ENCODE peak calls at places on chromosomes 16 and 17, in nine cellular contexts. Q is colonic mucosa; Z is endothelial cell of umbilical vein; G is CD8-positive, alpha-beta T cell; T is PC-9; N is brain microvascular endothelial cell; H is adrenal gland; R is hepatocyte; L is CD8-positive, alpha-beta memory T cell. O is an unnamed sample.
A peak's percentile ranks its signal among the peaks of the same experiment; 100 is the strongest.

GRCh38 chr16:4032768-4033167 is 83.5 kb downstream of the ADCY9 start:
- DNase-seq in Q (peak; percentile 84), Z (peak; percentile 48), G (peak; percentile 58), T (no peak), N (no peak), H (no peak), R (no peak), L (peak; percentile 3), O (peak; percentile 76)

GRCh38 chr16:26863971-26864370 is 202.8 kb upstream of the C16orf82 start:
- DNase-seq in Q (no peak), Z (no peak), G (no peak), T (no peak), N (no peak), H (no peak), R (no peak), L (no peak), O (no peak)

GRCh38 chr17:27463235-27463677 is 7.0 kb downstream of the KSR1 start:
- DNase-seq in Q (no peak), Z (no peak), G (no peak), T (no peak), N (no peak), H (no peak), R (no peak), L (no peak), O (no peak)

GRCh38 chr16:27430923-27431484 is 29.0 kb downstream of the IL21R start:
- DNase-seq in Q (peak; percentile 15), Z (peak; percentile 17), G (peak; percentile 35), T (no peak), N (no peak), H (peak; percentile 18), R (no peak), L (no peak), O (no peak)

GRCh38 chr17:288802-289356 is 63.7 kb downstream of the RPH3AL start:
- DNase-seq in Q (no peak), Z (no peak), G (no peak), T (no peak), N (no peak), H (peak; percentile 39), R (no peak), L (no peak), O (no peak)

GRCh38 chr17:9336817-9337216 is 238.8 kb downstream of the STX8 start:
- DNase-seq in Q (no peak), Z (no peak), G (no peak), T (no peak), N (no peak), H (no peak), R (no peak), L (no peak), O (no peak)

GRCh38 chr17:4715071-4715749 is 4.8 kb downstream of the ARRB2 start:
- DNase-seq in Q (no peak), Z (no peak), G (peak; percentile 82), T (no peak), N (no peak), H (no peak), R (no peak), L (peak; percentile 69), O (no peak)

GRCh38 chr17:76943781-76944213 is 75.6 kb downstream of the MGAT5B start:
- DNase-seq in Q (no peak), Z (no peak), G (no peak), T (no peak), N (no peak), H (no peak), R (no peak), L (no peak), O (no peak)

GRCh38 chr16:80989801-80990200 is 16.9 kb downstream of the CMC2 start:
- DNase-seq in Q (no peak), Z (no peak), G (no peak), T (no peak), N (no peak), H (no peak), R (no peak), L (no peak), O (peak; percentile 21)

GRCh38 chr17:45841883-45842525 is 2.7 kb upstream of the SPPL2C start:
- DNase-seq in Q (no peak), Z (no peak), G (no peak), T (no peak), N (no peak), H (no peak), R (no peak), L (no peak), O (peak; percentile 77)

GRCh38 chr17:16027708-16028584 is 28.3 kb downstream of the TTC19 start:
- DNase-seq in Q (no peak), Z (peak; percentile 87), G (no peak), T (peak; percentile 45), N (peak; percentile 94), H (peak; percentile 74), R (peak; percentile 68), L (no peak), O (peak; percentile 96)

GRCh38 chr17:78779848-78780247 is 2.2 kb downstream of the CYTH1 start:
- DNase-seq in Q (peak; percentile 35), Z (no peak), G (peak; percentile 76), T (no peak), N (no peak), H (no peak), R (no peak), L (peak; percentile 77), O (peak; percentile 25)

GRCh38 chr17:78777886-78778285 is 4.2 kb downstream of the CYTH1 start:
- DNase-seq in Q (no peak), Z (no peak), G (no peak), T (no peak), N (no peak), H (no peak), R (no peak), L (no peak), O (no peak)

GRCh38 chr17:78781339-78782304 is at the start of gene CYTH1:
- DNase-seq in Q (peak; percentile 46), Z (peak; percentile 41), G (peak; percentile 71), T (peak; percentile 34), N (no peak), H (no peak), R (peak; percentile 68), L (peak; percentile 44), O (no peak)

GRCh38 chr17:78780852-78781338 is 1.2 kb downstream of the CYTH1 start:
- DNase-seq in Q (no peak), Z (no peak), G (no peak), T (no peak), N (no peak), H (no peak), R (no peak), L (no peak), O (no peak)

DNA sequence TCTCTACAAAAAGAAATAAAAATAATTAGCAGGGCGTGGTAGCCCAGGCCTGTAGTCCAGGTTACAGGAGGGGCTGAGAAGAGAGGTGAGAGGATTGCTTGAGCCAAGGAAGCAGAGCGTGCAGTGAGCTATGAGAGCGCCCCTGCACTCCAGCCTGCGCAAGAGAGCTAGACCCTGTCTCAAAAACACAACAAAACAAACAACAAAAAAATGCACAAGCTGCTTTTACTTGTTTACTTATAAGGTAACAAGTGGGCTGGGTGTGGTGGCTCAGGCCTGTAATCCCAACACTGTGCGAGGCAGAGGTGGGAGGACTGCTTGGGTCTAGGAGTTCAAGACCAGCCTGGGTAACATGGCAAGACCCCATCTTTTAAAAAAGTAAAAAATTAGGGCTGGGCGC is 1.7 kb downstream of the CYTH1 start:
- DNase-seq in Q (no peak), Z (no peak), G (no peak), T (no peak), N (no peak), H (no peak), R (no peak), L (no peak), O (no peak)
- H3K4me3 ChIP-seq in Q (no peak overlapping the region), Z (no peak overlapping the region), G (peak overlapping the region; percentile 61), T (no peak overlapping the region), N (no peak overlapping the region), H (no peak overlapping the region), R (no peak overlapping the region), L (peak overlapping the region; percentile 60), O (no peak overlapping the region)

DNA sequence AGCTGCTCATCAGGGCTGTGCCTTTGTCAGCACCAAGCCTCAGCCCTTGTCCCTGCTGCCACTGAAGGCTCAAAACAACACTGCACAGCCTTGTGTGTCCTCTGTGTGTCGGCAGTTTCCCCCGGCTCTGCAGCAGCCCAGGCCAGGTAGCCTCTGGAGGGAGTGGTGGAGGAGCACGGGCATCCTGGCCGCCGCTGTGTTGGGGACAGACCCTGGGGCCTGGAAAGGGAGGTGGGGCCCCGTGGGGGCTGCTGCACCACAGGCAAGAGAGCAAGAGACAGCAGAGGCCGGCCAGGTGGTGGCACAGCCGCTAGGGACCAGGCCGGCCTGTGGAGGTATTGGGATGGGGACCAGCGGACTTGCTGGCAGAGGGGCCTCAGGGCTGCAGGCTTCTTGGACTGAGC is 96.9 kb upstream of the ZNF750 start:
- DNase-seq in Q (no peak), Z (no peak), G (no peak), T (no peak), N (no peak), H (no peak), R (no peak), L (no peak), O (no peak)
- H3K36me3 ChIP-seq in Q (no peaks in the 10 kb centered on the region), Z (peaks cover 2% of the 10 kb centered on the region), G (peaks cover 43% of the 10 kb centered on the region), T (no peaks in the 10 kb centered on the region), N (peaks cover 4% of the 10 kb centered on the region), H (peaks cover 22% of the 10 kb centered on the region), R (no peaks in the 10 kb centered on the region), L (peaks cover 15% of the 10 kb centered on the region), O (peaks cover 12% of the 10 kb centered on the region)

DNA sequence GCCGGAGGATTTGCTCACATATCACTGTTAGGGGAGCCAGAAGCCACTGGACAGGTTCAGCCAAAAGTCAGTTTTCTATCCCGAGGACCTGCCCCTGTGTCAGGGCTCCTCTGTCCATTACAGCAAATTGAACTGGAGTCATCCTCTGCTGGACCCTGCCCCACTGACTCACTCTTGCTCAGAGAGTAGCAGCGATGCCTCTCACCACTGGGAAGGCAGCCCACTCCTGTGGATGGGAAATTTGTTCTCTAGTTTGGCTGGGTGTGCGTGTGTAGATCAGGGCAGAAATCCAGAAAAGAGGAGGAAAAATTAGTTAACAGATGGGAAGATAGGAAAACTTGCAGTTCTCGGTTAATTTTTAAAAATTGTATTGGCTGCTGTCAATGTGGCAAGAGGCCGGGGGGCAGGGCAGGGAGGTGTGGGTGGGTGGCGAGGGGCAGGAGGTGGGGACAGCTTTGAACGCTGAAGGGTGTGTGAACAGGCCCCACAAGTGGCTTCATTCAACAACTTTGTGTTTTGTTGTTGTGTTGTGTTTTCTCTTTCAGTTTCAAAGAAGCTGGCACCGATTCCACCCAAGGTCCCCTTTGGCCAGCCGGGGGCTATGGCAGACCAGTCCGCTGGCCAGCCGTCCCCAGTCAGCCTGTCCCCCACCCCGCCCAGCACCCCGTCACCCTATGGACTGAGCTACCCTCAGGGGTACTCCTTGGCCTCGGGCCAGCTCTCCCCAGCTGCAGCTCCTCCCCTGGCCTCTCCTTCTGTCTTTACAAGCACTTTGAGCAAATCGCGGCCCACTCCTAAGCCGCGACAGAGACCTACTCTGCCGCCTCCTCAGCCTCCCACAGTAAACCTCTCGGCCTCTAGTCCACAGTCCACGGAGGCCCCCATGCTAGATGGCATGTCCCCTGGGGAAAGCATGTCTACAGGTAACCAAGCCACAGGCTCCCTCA is 33.6 kb downstream of the ELAC2 start:
- DNase-seq in Q (peak; percentile 46), Z (no peak), G (no peak), T (no peak), N (peak; percentile 73), H (peak; percentile 68), R (no peak), L (no peak), O (no peak)
- H3K4me3 ChIP-seq in Q (no peak overlapping the region), Z (no peak overlapping the region), G (no peak overlapping the region), T (no peak overlapping the region), N (no peak overlapping the region), H (no peak overlapping the region), R (no peak overlapping the region), L (no peak overlapping the region), O (no peak overlapping the region)

GRCh38 chr17:12953126-12953525 is 64.7 kb downstream of the ELAC2 start:
- DNase-seq in Q (no peak), Z (no peak), G (no peak), T (no peak), N (no peak), H (no peak), R (no peak), L (no peak), O (no peak)
- H3K36me3 ChIP-seq in Q (no peaks in the 10 kb centered on the region), Z (no peaks in the 10 kb centered on the region), G (no peaks in the 10 kb centered on the region), T (no peaks in the 10 kb centered on the region), N (no peaks in the 10 kb centered on the region), H (no peaks in the 10 kb centered on the region), R (no peaks in the 10 kb centered on the region), L (no peaks in the 10 kb centered on the region), O (no peaks in the 10 kb centered on the region)

O was measured in bronchial epithelial cell.